ENCODE peak calls at places on chromosomes 3 and 15, in seven cellular contexts. One of them, this sample, is unnamed.

GRCh38 chr15:44788748-44789147 is 52.4 kb downstream of the TRIM69 start:
- DNase-seq in cardiac muscle cell: peak; percentile 30
- DNase-seq in fibroblast of lung: no peak
- DNase-seq in adrenal gland: no peak
- DNase-seq in tibial nerve: no peak
- DNase-seq in H9: no peak
- DNase-seq in heart right ventricle: no peak
- DNase-seq in this sample: no peak

GRCh38 chr3:159130108-159130507 is 328.3 kb downstream of the MFSD1 start:
- DNase-seq in cardiac muscle cell: peak; percentile 3
- DNase-seq in fibroblast of lung: no peak
- DNase-seq in adrenal gland: peak; percentile 46
- DNase-seq in tibial nerve: no peak
- DNase-seq in H9: peak; percentile 44
- DNase-seq in heart right ventricle: no peak
- DNase-seq in this sample: no peak

GRCh38 chr15:38696120-38696727 is 131.6 kb upstream of the RASGRP1 start:
- DNase-seq in cardiac muscle cell: peak; percentile 35
- DNase-seq in fibroblast of lung: no peak
- DNase-seq in adrenal gland: no peak
- DNase-seq in tibial nerve: no peak
- DNase-seq in H9: no peak
- DNase-seq in heart right ventricle: no peak
- DNase-seq in this sample: no peak

GRCh38 chr3:186882881-186883685 is 40.6 kb downstream of the ADIPOQ start:
- DNase-seq in cardiac muscle cell: peak; percentile 75
- DNase-seq in fibroblast of lung: peak; percentile 40
- DNase-seq in adrenal gland: no peak
- DNase-seq in tibial nerve: no peak
- DNase-seq in H9: no peak
- DNase-seq in heart right ventricle: no peak
- DNase-seq in this sample: no peak

GRCh38 chr3:149377408-149378111 is at the start of gene TM4SF1:
- DNase-seq in cardiac muscle cell: peak; percentile 97
- DNase-seq in fibroblast of lung: peak; percentile 90
- DNase-seq in adrenal gland: peak; percentile 64
- DNase-seq in tibial nerve: peak; percentile 56
- DNase-seq in H9: peak; percentile 42
- DNase-seq in heart right ventricle: peak; percentile 87
- DNase-seq in this sample: peak; percentile 68

GRCh38 chr3:184284696-184285095 is 8.9 kb downstream of the ECE2 start:
- DNase-seq in cardiac muscle cell: peak; percentile 92
- DNase-seq in fibroblast of lung: peak; percentile 74
- DNase-seq in adrenal gland: peak; percentile 87
- DNase-seq in tibial nerve: no peak
- DNase-seq in H9: peak; percentile 88
- DNase-seq in heart right ventricle: peak; percentile 70
- DNase-seq in this sample: no peak

GRCh38 chr15:81040757-81041156 is 40.0 kb downstream of the TLNRD1 start:
- DNase-seq in cardiac muscle cell: no peak
- DNase-seq in fibroblast of lung: no peak
- DNase-seq in adrenal gland: no peak
- DNase-seq in tibial nerve: no peak
- DNase-seq in H9: no peak
- DNase-seq in heart right ventricle: no peak
- DNase-seq in this sample: no peak

GRCh38 chr15:85967553-85967952 is 112.1 kb upstream of the AGBL1 start:
- DNase-seq in cardiac muscle cell: no peak
- DNase-seq in fibroblast of lung: no peak
- DNase-seq in adrenal gland: no peak
- DNase-seq in tibial nerve: no peak
- DNase-seq in H9: no peak
- DNase-seq in heart right ventricle: no peak
- DNase-seq in this sample: no peak

GRCh38 chr3:182710557-182711157 is 82.6 kb upstream of the ATP11B start:
- DNase-seq in cardiac muscle cell: peak; percentile 41
- DNase-seq in fibroblast of lung: peak; percentile 16
- DNase-seq in adrenal gland: no peak
- DNase-seq in tibial nerve: no peak
- DNase-seq in H9: no peak
- DNase-seq in heart right ventricle: no peak
- DNase-seq in this sample: no peak

GRCh38 chr15:25946241-25946786 is 83.2 kb upstream of the ATP10A start:
- DNase-seq in cardiac muscle cell: no peak
- DNase-seq in fibroblast of lung: no peak
- DNase-seq in adrenal gland: peak; percentile 2
- DNase-seq in tibial nerve: no peak
- DNase-seq in H9: peak; percentile 53
- DNase-seq in heart right ventricle: no peak
- DNase-seq in this sample: no peak

GRCh38 chr15:24617646-24618045 is 57.9 kb upstream of the NPAP1 start:
- DNase-seq in cardiac muscle cell: no peak
- DNase-seq in fibroblast of lung: no peak
- DNase-seq in adrenal gland: no peak
- DNase-seq in tibial nerve: no peak
- DNase-seq in H9: no peak
- DNase-seq in heart right ventricle: no peak
- DNase-seq in this sample: no peak

GRCh38 chr3:52041118-52041847 is 15.1 kb downstream of the DUSP7 start:
- DNase-seq in cardiac muscle cell: no peak
- DNase-seq in fibroblast of lung: no peak
- DNase-seq in adrenal gland: no peak
- DNase-seq in tibial nerve: no peak
- DNase-seq in H9: peak; percentile 55
- DNase-seq in heart right ventricle: no peak
- DNase-seq in this sample: no peak

GRCh38 chr3:113287111-113287817 is 75.9 kb downstream of the BOC start:
- DNase-seq in cardiac muscle cell: peak; percentile 54
- DNase-seq in fibroblast of lung: peak; percentile 83
- DNase-seq in adrenal gland: peak; percentile 27
- DNase-seq in tibial nerve: no peak
- DNase-seq in H9: no peak
- DNase-seq in heart right ventricle: no peak
- DNase-seq in this sample: no peak

GRCh38 chr3:157092219-157092618 is 67.7 kb downstream of the CCNL1 start:
- DNase-seq in cardiac muscle cell: no peak
- DNase-seq in fibroblast of lung: no peak
- DNase-seq in adrenal gland: no peak
- DNase-seq in tibial nerve: no peak
- DNase-seq in H9: no peak
- DNase-seq in heart right ventricle: no peak
- DNase-seq in this sample: no peak

GRCh38 chr15:43912991-43913927 is 86.5 kb downstream of the WDR76 start:
- DNase-seq in cardiac muscle cell: peak; percentile 97
- DNase-seq in fibroblast of lung: peak; percentile 92
- DNase-seq in adrenal gland: peak; percentile 70
- DNase-seq in tibial nerve: no peak
- DNase-seq in H9: no peak
- DNase-seq in heart right ventricle: peak; percentile 65
- DNase-seq in this sample: no peak

GRCh38 chr3:126446791-126447190 is 28.9 kb downstream of the ZXDC start:
- DNase-seq in cardiac muscle cell: no peak
- DNase-seq in fibroblast of lung: peak; percentile 29
- DNase-seq in adrenal gland: no peak
- DNase-seq in tibial nerve: no peak
- DNase-seq in H9: no peak
- DNase-seq in heart right ventricle: no peak
- DNase-seq in this sample: no peak

GRCh38 chr15:97874139-97874538 is 86.4 kb upstream of the ARRDC4 start:
- DNase-seq in cardiac muscle cell: no peak
- DNase-seq in fibroblast of lung: no peak
- DNase-seq in adrenal gland: no peak
- DNase-seq in tibial nerve: no peak
- DNase-seq in H9: no peak
- DNase-seq in heart right ventricle: peak; percentile 9
- DNase-seq in this sample: no peak

GRCh38 chr15:63044645-63045437 is 2.3 kb downstream of the TPM1 start:
- DNase-seq in cardiac muscle cell: no peak
- DNase-seq in fibroblast of lung: no peak
- DNase-seq in adrenal gland: no peak
- DNase-seq in tibial nerve: no peak
- DNase-seq in H9: peak; percentile 61
- DNase-seq in heart right ventricle: no peak
- DNase-seq in this sample: peak; percentile 55

GRCh38 chr3:196654006-196654405 is 14.5 kb downstream of the NRROS start:
- DNase-seq in cardiac muscle cell: no peak
- DNase-seq in fibroblast of lung: no peak
- DNase-seq in adrenal gland: no peak
- DNase-seq in tibial nerve: no peak
- DNase-seq in H9: no peak
- DNase-seq in heart right ventricle: no peak
- DNase-seq in this sample: no peak

GRCh38 chr3:16055606-16056209 is 118.8 kb upstream of the GALNT15 start:
- DNase-seq in cardiac muscle cell: no peak
- DNase-seq in fibroblast of lung: peak; percentile 36
- DNase-seq in adrenal gland: no peak
- DNase-seq in tibial nerve: no peak
- DNase-seq in H9: no peak
- DNase-seq in heart right ventricle: no peak
- DNase-seq in this sample: no peak

GRCh38 chr15:22968356-22968755 is 11.8 kb downstream of the CYFIP1 start:
- DNase-seq in cardiac muscle cell: peak; percentile 81
- DNase-seq in fibroblast of lung: peak; percentile 84
- DNase-seq in adrenal gland: no peak
- DNase-seq in tibial nerve: no peak
- DNase-seq in H9: no peak
- DNase-seq in heart right ventricle: no peak
- DNase-seq in this sample: no peak

GRCh38 chr3:106277731-106278130 is 408.9 kb upstream of the CBLB start:
- DNase-seq in cardiac muscle cell: no peak
- DNase-seq in fibroblast of lung: no peak
- DNase-seq in adrenal gland: no peak
- DNase-seq in tibial nerve: no peak
- DNase-seq in H9: no peak
- DNase-seq in heart right ventricle: no peak
- DNase-seq in this sample: no peak

GRCh38 chr3:120770891-120771290 is 28.3 kb downstream of the GTF2E1 start:
- DNase-seq in cardiac muscle cell: no peak
- DNase-seq in fibroblast of lung: no peak
- DNase-seq in adrenal gland: no peak
- DNase-seq in tibial nerve: no peak
- DNase-seq in H9: no peak
- DNase-seq in heart right ventricle: no peak
- DNase-seq in this sample: no peak
- H3K27ac ChIP-seq in cardiac muscle cell: no peak overlapping the region
- H3K27ac ChIP-seq in fibroblast of lung: no peak overlapping the region
- H3K27ac ChIP-seq in adrenal gland: no peak overlapping the region
- H3K27ac ChIP-seq in tibial nerve: no peak overlapping the region
- H3K27ac ChIP-seq in H9: no peak overlapping the region
- H3K27ac ChIP-seq in heart right ventricle: no peak overlapping the region
- H3K27ac ChIP-seq in this sample: no peak overlapping the region

DNA sequence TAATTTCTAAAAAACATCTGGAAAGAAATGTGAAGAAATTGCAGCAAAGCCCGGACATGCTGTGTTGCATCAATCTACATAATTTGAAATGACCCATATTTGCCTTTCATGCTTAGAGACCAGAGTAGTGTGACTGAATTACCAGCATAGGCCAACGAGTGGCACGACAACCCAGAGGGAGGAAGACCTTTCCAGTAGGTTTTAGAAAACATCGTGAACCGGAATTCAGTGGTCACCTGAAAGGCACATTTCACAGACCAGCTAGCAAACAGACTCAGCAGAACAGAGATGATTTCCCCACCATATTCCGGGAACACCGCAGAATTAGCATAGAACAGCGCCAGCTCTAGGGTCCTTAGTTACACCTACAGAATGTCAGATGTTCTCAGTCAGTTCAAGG is 620.0 kb upstream of the ZNF385D start:
- DNase-seq in cardiac muscle cell: no peak
- DNase-seq in fibroblast of lung: no peak
- DNase-seq in adrenal gland: no peak
- DNase-seq in tibial nerve: no peak
- DNase-seq in H9: no peak
- DNase-seq in heart right ventricle: no peak
- DNase-seq in this sample: no peak
- H3K27me3 ChIP-seq in cardiac muscle cell: peaks cover 72% of the 10 kb centered on the region
- H3K27me3 ChIP-seq in fibroblast of lung: peaks cover 22% of the 10 kb centered on the region
- H3K27me3 ChIP-seq in adrenal gland: no peaks in the 10 kb centered on the region
- H3K27me3 ChIP-seq in tibial nerve: no peaks in the 10 kb centered on the region
- H3K27me3 ChIP-seq in H9: peaks cover 12% of the 10 kb centered on the region
- H3K27me3 ChIP-seq in heart right ventricle: peaks cover 31% of the 10 kb centered on the region
- H3K27me3 ChIP-seq in this sample: peaks cover 50% of the 10 kb centered on the region

DNA sequence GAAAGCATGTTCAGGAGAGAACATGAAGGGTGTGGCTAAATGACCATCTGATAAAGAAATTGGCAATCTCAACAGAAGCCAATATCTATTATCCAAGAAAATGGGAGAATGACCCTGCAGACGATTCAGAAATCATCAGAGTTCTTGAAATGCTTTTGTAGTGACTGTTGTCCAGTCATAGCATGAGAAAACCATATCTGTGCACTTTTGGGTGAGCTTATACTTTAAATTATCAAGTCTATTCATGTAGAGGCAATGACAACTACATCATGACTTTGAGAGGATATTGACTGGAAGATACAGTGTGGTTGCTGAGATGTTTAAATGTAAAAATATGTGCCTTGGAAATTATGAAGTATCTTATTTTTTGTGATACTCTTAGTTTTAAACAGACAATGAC is 57.6 kb upstream of the AZI2 start:
- DNase-seq in cardiac muscle cell: no peak
- DNase-seq in fibroblast of lung: no peak
- DNase-seq in adrenal gland: no peak
- DNase-seq in tibial nerve: no peak
- DNase-seq in H9: no peak
- DNase-seq in heart right ventricle: no peak
- DNase-seq in this sample: no peak
- H3K9me3 ChIP-seq in cardiac muscle cell: no peaks in the 10 kb centered on the region
- H3K9me3 ChIP-seq in fibroblast of lung: no peaks in the 10 kb centered on the region
- H3K9me3 ChIP-seq in adrenal gland: no peaks in the 10 kb centered on the region
- H3K9me3 ChIP-seq in tibial nerve: peaks cover 49% of the 10 kb centered on the region
- H3K9me3 ChIP-seq in H9: no peaks in the 10 kb centered on the region
- H3K9me3 ChIP-seq in heart right ventricle: peaks cover 33% of the 10 kb centered on the region
- H3K9me3 ChIP-seq in this sample: peaks cover 35% of the 10 kb centered on the region

GRCh38 chr3:89306535-89306934 is 199.1 kb downstream of the EPHA3 start:
- DNase-seq in cardiac muscle cell: no peak
- DNase-seq in fibroblast of lung: no peak
- DNase-seq in adrenal gland: no peak
- DNase-seq in tibial nerve: no peak
- DNase-seq in H9: no peak
- DNase-seq in heart right ventricle: no peak
- DNase-seq in this sample: no peak

GRCh38 chr3:89315750-89316149 is 208.3 kb downstream of the EPHA3 start:
- DNase-seq in cardiac muscle cell: no peak
- DNase-seq in fibroblast of lung: no peak
- DNase-seq in adrenal gland: no peak
- DNase-seq in tibial nerve: no peak
- DNase-seq in H9: no peak
- DNase-seq in heart right ventricle: no peak
- DNase-seq in this sample: no peak

GRCh38 chr3:89314454-89314853 is 207.0 kb downstream of the EPHA3 start:
- DNase-seq in cardiac muscle cell: peak; percentile 59
- DNase-seq in fibroblast of lung: peak; percentile 71
- DNase-seq in adrenal gland: no peak
- DNase-seq in tibial nerve: no peak
- DNase-seq in H9: peak; percentile 34
- DNase-seq in heart right ventricle: no peak
- DNase-seq in this sample: no peak

GRCh38 chr3:89312141-89312540 is 204.7 kb downstream of the EPHA3 start:
- DNase-seq in cardiac muscle cell: no peak
- DNase-seq in fibroblast of lung: no peak
- DNase-seq in adrenal gland: no peak
- DNase-seq in tibial nerve: no peak
- DNase-seq in H9: no peak
- DNase-seq in heart right ventricle: no peak
- DNase-seq in this sample: no peak
- H3K27ac ChIP-seq in cardiac muscle cell: no peak overlapping the region
- H3K27ac ChIP-seq in fibroblast of lung: no peak overlapping the region
- H3K27ac ChIP-seq in adrenal gland: no peak overlapping the region
- H3K27ac ChIP-seq in tibial nerve: no peak overlapping the region
- H3K27ac ChIP-seq in H9: no peak overlapping the region
- H3K27ac ChIP-seq in heart right ventricle: no peak overlapping the region
- H3K27ac ChIP-seq in this sample: no peak overlapping the region

This sample was measured in left ventricle myocardium inferior.